ENCODE peak calls at places on chromosome 19, in seven cellular contexts. C, V, L, G, M, H and Z are unnamed samples.

GRCh38 chr19:1401138-1401888 is at the start of gene GAMT:
- DNase-seq in C (no peak), G (no peak), V (no peak), H (no peak), M (peak), L (peak), Z (no peak)

GRCh38 chr19:574658-575526 is 2.5 kb downstream of the BSG start:
- DNase-seq in C (peak), G (peak), H (peak), V (no peak), L (peak), M (no peak), Z (peak)

GRCh38 chr19:28468701-28469459 is 744.1 kb downstream of the UQCRFS1 start:
- DNase-seq in H (no peak), G (no peak), M (no peak), C (peak), V (no peak), L (no peak), Z (peak)

GRCh38 chr19:40521276-40521675 is 54.5 kb downstream of the SPTBN4 start:
- DNase-seq in M (no peak), H (no peak), G (peak), L (no peak), V (no peak), C (peak), Z (peak)

GRCh38 chr19:7219056-7219455 is 75.2 kb downstream of the INSR start:
- DNase-seq in C (no peak), V (no peak), M (no peak), H (no peak), L (no peak), G (no peak), Z (no peak)

GRCh38 chr19:19591133-19591825 is 27.2 kb downstream of the PBX4 start:
- DNase-seq in M (peak), V (peak), G (peak), H (no peak), L (no peak), C (peak), Z (peak)

GRCh38 chr19:1943661-1944087 is 2.7 kb downstream of the CSNK1G2 start:
- DNase-seq in V (no peak), C (no peak), H (no peak), G (no peak), M (no peak), L (no peak), Z (no peak)

GRCh38 chr19:11382898-11383705 is 1.0 kb downstream of the EPOR start:
- DNase-seq in G (no peak), V (no peak), L (peak), C (peak), M (peak), H (peak), Z (no peak)

GRCh38 chr19:53865523-53865917 is 2.2 kb upstream of the MYADM start:
- DNase-seq in L (no peak), V (no peak), M (no peak), G (no peak), H (no peak), C (no peak), Z (no peak)

GRCh38 chr19:16051254-16052025 is 24.9 kb upstream of the TPM4 start:
- DNase-seq in L (no peak), C (no peak), H (no peak), M (no peak), V (no peak), G (no peak), Z (peak)

GRCh38 chr19:32450217-32450616 is 44.6 kb downstream of the DPY19L3 start:
- DNase-seq in H (no peak), V (peak), L (no peak), G (peak), C (no peak), M (no peak), Z (no peak)

GRCh38 chr19:7922841-7923205 is 2.7 kb downstream of the SNAPC2 start:
- DNase-seq in H (no peak), V (no peak), G (no peak), L (no peak), C (no peak), M (no peak), Z (no peak)

GRCh38 chr19:28847468-28847867 is 365.5 kb downstream of the UQCRFS1 start:
- DNase-seq in G (peak), M (no peak), L (no peak), C (no peak), H (no peak), V (no peak), Z (peak)

GRCh38 chr19:52789440-52789839 is 2.8 kb upstream of the ZNF600 start:
- DNase-seq in L (no peak), M (no peak), C (no peak), G (no peak), H (no peak), V (no peak), Z (no peak)

GRCh38 chr19:32896516-32897214 is 27.1 kb upstream of the SLC7A9 start:
- DNase-seq in G (peak), V (no peak), H (no peak), M (no peak), L (no peak), C (no peak), Z (no peak)

GRCh38 chr19:30785728-30786127 is 413.5 kb downstream of the ZNF536 start:
- DNase-seq in H (no peak), C (no peak), M (no peak), G (no peak), L (no peak), V (no peak), Z (peak)

GRCh38 chr19:48625891-48626327 is 6.6 kb downstream of the SPHK2 start:
- DNase-seq in V (no peak), M (no peak), H (no peak), G (no peak), C (no peak), L (no peak), Z (no peak)

GRCh38 chr19:18364826-18365528 is 21.0 kb upstream of the GDF15 start:
- DNase-seq in G (peak), V (peak), M (no peak), H (peak), C (peak), L (peak), Z (peak)

GRCh38 chr19:756232-756631 is 5.3 kb downstream of the MISP start:
- DNase-seq in V (no peak), H (no peak), G (peak), M (no peak), C (peak), L (no peak), Z (no peak)

GRCh38 chr19:35995655-35995993 is 636 bp downstream of the SDHAF1 start:
- DNase-seq in V (no peak), C (peak), M (peak), G (peak), L (peak), H (peak), Z (peak)

GRCh38 chr19:4328243-4328990 is 10.2 kb downstream of the STAP2 start:
- DNase-seq in H (peak), C (peak), L (peak), V (peak), G (peak), M (peak), Z (peak)

GRCh38 chr19:18460313-18460712 is 22.4 kb upstream of the ISYNA1 start:
- DNase-seq in H (peak), M (no peak), G (peak), C (peak), V (peak), L (peak), Z (peak)

GRCh38 chr19:30437869-30438268 is 65.7 kb downstream of the ZNF536 start:
- DNase-seq in L (no peak), C (no peak), M (no peak), G (no peak), H (no peak), V (no peak), Z (no peak)

GRCh38 chr19:2542341-2543069 is 66.6 kb downstream of the GADD45B start:
- DNase-seq in C (no peak), G (peak), L (peak), H (no peak), V (no peak), M (no peak), Z (no peak)

GRCh38 chr19:55690769-55691545 is 15.9 kb downstream of the EPN1 start:
- DNase-seq in V (no peak), G (no peak), L (no peak), C (no peak), H (no peak), M (no peak), Z (no peak)

GRCh38 chr19:49080392-49080791 is 4.9 kb upstream of the SNRNP70 start:
- DNase-seq in C (no peak), M (no peak), L (no peak), V (no peak), G (no peak), H (no peak), Z (no peak)

GRCh38 chr19:7287716-7288115 is 6.5 kb downstream of the INSR start:
- DNase-seq in M (no peak), L (no peak), G (no peak), V (no peak), C (no peak), H (no peak), Z (no peak)

GRCh38 chr19:37991176-37991835 is 84.3 kb downstream of the SIPA1L3 start:
- DNase-seq in V (no peak), M (no peak), G (no peak), C (no peak), L (no peak), H (no peak), Z (peak)

GRCh38 chr19:11377237-11377636 is 2.8 kb downstream of the SWSAP1 start:
- DNase-seq in H (no peak), L (no peak), G (peak), V (peak), C (peak), M (no peak), Z (peak)

GRCh38 chr19:729564-730381 is 21.0 kb downstream of the PALM start:
- DNase-seq in C (no peak), L (no peak), M (no peak), V (no peak), G (no peak), H (no peak), Z (no peak)

GRCh38 chr19:7670150-7670784 is 1.4 kb downstream of the RETN start:
- DNase-seq in V (no peak), G (no peak), H (no peak), M (no peak), C (no peak), L (no peak), Z (no peak)

GRCh38 chr19:18915639-18916038 is 3.5 kb downstream of the COPE start:
- DNase-seq in G (peak), V (no peak), L (no peak), M (no peak), H (no peak), C (peak), Z (peak)

GRCh38 chr19:45424191-45425058 is 708 bp upstream of the ERCC1 start:
- DNase-seq in L (peak), C (peak), M (no peak), V (peak), H (peak), G (peak), Z (peak)

GRCh38 chr19:45423589-45424190 is at the start of gene ERCC1:
- DNase-seq in L (peak), H (peak), M (peak), C (peak), V (peak), G (peak), Z (peak)

GRCh38 chr19:45423033-45423588 is 606 bp downstream of the ERCC1 start:
- DNase-seq in M (no peak), V (no peak), L (no peak), C (no peak), G (no peak), H (no peak), Z (no peak)

DNA sequence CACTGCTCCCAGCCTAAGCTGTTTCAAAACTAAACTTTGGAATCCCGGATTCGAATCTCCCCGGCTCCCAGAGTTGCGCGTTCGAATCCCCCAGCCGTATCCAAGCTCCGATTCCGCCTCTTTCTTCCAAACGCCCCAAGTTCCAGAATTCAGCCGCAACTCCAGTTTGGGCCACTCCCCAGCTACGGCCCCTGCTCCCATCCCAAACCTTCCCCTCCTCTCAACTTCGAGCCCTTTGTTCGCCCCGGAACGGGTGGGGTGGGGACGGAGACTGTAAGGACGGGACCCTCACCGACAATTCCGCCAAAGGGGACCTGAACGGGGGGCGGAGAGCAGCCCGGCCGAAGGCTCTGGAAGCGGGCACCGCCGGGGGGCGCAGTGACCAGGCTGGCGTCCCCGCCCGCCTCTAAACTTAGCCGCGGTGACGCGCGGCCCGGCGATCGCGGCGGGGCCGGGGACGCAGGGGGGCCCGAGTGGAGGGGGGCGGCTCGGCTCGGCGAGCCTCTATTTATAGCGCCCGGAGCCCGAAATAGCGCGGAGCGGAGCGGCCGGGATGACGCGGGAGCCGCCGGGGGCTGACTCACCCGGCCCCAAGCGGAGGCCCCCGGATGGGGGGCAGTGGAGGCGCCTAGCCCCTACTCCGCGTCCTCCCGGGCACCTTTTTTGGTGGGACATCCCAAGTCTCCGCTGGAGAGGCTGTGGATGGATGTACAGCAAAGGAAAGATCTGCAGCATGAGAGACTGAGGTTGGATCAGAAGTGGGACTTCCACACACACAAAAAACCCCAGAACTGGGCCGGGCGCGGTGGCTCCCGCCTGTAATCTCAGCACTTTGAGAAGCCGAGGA is 4.9 kb upstream of the ERCC1 start:
- DNase-seq in V (no peak), H (peak), G (peak), L (peak), C (no peak), M (no peak), Z (no peak)
- TF ChIP-seq CTCF in V (peak), H (peak), G (peak), L (peak), C (peak), M (no peak), Z (peak)

GRCh38 chr19:41877916-41878905 is 1.1 kb downstream of the CD79A start:
- DNase-seq in H (no peak), L (no peak), V (no peak), M (no peak), C (no peak), G (no peak), Z (no peak)
- TF ChIP-seq CTCF in H (no peak), L (no peak), V (no peak), M (no peak), C (no peak), G (no peak), Z (no peak)

GRCh38 chr19:17090501-17091074 is 15.0 kb downstream of the MYO9B start:
- DNase-seq in G (peak), H (no peak), L (no peak), M (no peak), C (peak), V (no peak), Z (no peak)
- TF ChIP-seq CTCF in G (no peak), H (no peak), L (no peak), M (no peak), C (no peak), V (no peak), Z (no peak)

DNA sequence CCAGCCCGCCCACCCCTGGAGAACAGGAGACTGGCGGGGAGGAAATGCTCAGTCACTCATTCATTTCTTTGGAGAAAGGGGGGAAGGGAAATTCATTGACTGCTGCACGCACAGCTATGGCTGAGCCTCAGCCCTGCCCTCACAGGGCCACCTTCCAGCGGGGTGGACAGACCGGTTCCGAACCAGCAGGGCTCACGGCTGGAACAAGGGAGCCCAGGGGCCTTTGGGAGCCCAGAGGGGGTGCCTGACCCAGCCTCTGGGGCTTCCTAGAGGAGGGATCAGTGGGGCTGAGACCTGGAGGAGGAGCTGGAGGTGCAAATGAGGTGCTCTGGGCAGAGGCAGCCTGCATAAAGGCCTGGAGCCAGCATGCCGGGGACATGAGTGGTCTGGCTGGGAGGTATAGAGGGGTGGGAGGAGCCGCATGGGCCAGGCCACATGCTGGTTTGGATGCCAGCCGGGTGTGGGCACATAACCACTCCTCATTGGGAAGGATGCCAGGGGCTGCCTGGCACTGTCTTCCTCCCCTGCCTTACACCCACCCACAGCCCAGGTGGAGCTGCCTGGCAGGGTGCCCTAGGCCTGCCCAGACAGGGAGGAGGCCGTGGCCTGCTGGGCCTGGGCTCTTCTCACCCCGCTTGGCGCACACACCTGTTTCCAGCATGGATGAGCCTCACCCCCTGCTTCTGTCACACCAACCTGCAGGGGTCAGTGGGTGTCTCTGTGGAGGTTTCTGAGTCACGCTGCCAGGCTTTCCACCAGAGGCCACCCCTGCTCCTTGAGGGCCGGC is 26.9 kb downstream of the PPP5C start:
- DNase-seq in V (no peak), H (peak), M (no peak), C (peak), L (peak), G (peak), Z (peak)
- TF ChIP-seq CTCF in V (no peak), H (no peak), M (no peak), C (peak), L (no peak), G (no peak), Z (no peak)